ENCODE peak calls at places on chromosome 9, in nine cellular contexts. G, S, M, L, P, W, H, R and T are unnamed samples.
A peak's percentile ranks its signal among the peaks of the same experiment; 100 is the strongest.

GRCh38 chr9:85577353-85577952 is 164.3 kb downstream of the AGTPBP1 start:
- DNase-seq in G (no peak), S (no peak), M (no peak), L (no peak), P (no peak), W (no peak), H (no peak), R (no peak), T (no peak)

GRCh38 chr9:29969408-29969807 is 2396.1 kb upstream of the C9orf72 start:
- DNase-seq in G (no peak), S (no peak), M (no peak), L (no peak), P (no peak), W (no peak), H (no peak), R (no peak), T (no peak)

GRCh38 chr9:69622664-69623063 is 49.5 kb downstream of the APBA1 start:
- DNase-seq in G (no peak), S (no peak), M (no peak), L (no peak), P (no peak), W (no peak), H (no peak), R (no peak), T (no peak)

GRCh38 chr9:20693068-20693467 is 9.0 kb downstream of the FOCAD start:
- DNase-seq in G (no peak), S (no peak), M (no peak), L (no peak), P (no peak), W (no peak), H (no peak), R (no peak), T (peak; percentile 15)

GRCh38 chr9:536597-537511 is 304.6 kb upstream of the DMRT1 start:
- DNase-seq in G (no peak), S (no peak), M (no peak), L (no peak), P (no peak), W (no peak), H (no peak), R (no peak), T (no peak)

GRCh38 chr9:2016411-2017208 is 1.5 kb downstream of the SMARCA2 start:
- DNase-seq in G (peak; percentile 43), S (no peak), M (no peak), L (peak; percentile 46), P (peak; percentile 89), W (peak; percentile 67), H (peak; percentile 39), R (peak; percentile 82), T (peak; percentile 54)

GRCh38 chr9:116002624-116003023 is 151.0 kb upstream of the PAPPA start:
- DNase-seq in G (no peak), S (no peak), M (no peak), L (no peak), P (no peak), W (no peak), H (no peak), R (no peak), T (no peak)

GRCh38 chr9:121302786-121303185 is 34.8 kb downstream of the GSN start:
- DNase-seq in G (no peak), S (no peak), M (no peak), L (no peak), P (no peak), W (no peak), H (no peak), R (no peak), T (no peak)

GRCh38 chr9:133553978-133554713 is 19.6 kb downstream of the ADAMTSL2 start:
- DNase-seq in G (no peak), S (no peak), M (no peak), L (no peak), P (no peak), W (no peak), H (no peak), R (no peak), T (no peak)

GRCh38 chr9:110604101-110604710 is 24.7 kb upstream of the SVEP1 start:
- DNase-seq in G (no peak), S (no peak), M (no peak), L (no peak), P (no peak), W (no peak), H (no peak), R (no peak), T (no peak)

GRCh38 chr9:82104252-82104651 is 115.7 kb downstream of the SPATA31D1 start:
- DNase-seq in G (no peak), S (no peak), M (no peak), L (no peak), P (no peak), W (no peak), H (no peak), R (no peak), T (no peak)

GRCh38 chr9:122453677-122454135 is 24.0 kb downstream of the OR1J1 start:
- DNase-seq in G (no peak), S (no peak), M (no peak), L (no peak), P (no peak), W (peak; percentile 22), H (no peak), R (no peak), T (no peak)

GRCh38 chr9:84187090-84187489 is 153.5 kb downstream of the SLC28A3 start:
- DNase-seq in G (no peak), S (no peak), M (no peak), L (no peak), P (no peak), W (no peak), H (no peak), R (no peak), T (no peak)

GRCh38 chr9:4837768-4838546 is 45.2 kb downstream of the RCL1 start:
- DNase-seq in G (peak; percentile 26), S (no peak), M (no peak), L (no peak), P (no peak), W (no peak), H (no peak), R (no peak), T (peak; percentile 74)